ENCODE peak calls at places on chromosomes 4 and X, in seven cellular contexts. V, L, C, S, F, Q and X are unnamed samples.

GRCh38 chr4:140707325-140707724 is 48.9 kb downstream of the TBC1D9 start:
- DNase-seq in F (no peak), L (no peak), V (no peak), S (no peak), C (no peak), Q (no peak), X (no peak)

GRCh38 chrX:1481636-1482529 is 29.2 kb upstream of the ASMTL start:
- DNase-seq in C (no peak), Q (no peak), S (peak), V (peak), F (peak), L (peak), X (peak)

GRCh38 chrX:23079347-23079746 is 79.6 kb downstream of the DDX53 start:
- DNase-seq in C (no peak), F (no peak), L (no peak), V (no peak), Q (no peak), S (no peak), X (no peak)

GRCh38 chrX:42149786-42150185 is 226.4 kb upstream of the CASK start:
- DNase-seq in F (no peak), S (no peak), L (no peak), V (no peak), Q (no peak), C (no peak), X (no peak)

GRCh38 chr4:4254179-4254578 is 6.2 kb upstream of the TMEM128 start:
- DNase-seq in F (no peak), Q (no peak), S (no peak), V (no peak), C (no peak), L (no peak), X (no peak)

GRCh38 chr4:4791299-4791798 is 68.1 kb upstream of the MSX1 start:
- DNase-seq in S (peak), L (no peak), C (no peak), Q (no peak), F (peak), V (no peak), X (no peak)

GRCh38 chrX:1336331-1337143 is at the start of gene IL3RA:
- DNase-seq in V (peak), Q (no peak), C (no peak), L (peak), S (no peak), F (no peak), X (no peak)

GRCh38 chrX:38664285-38664684 is 102.9 kb downstream of the TSPAN7 start:
- DNase-seq in L (peak), C (no peak), F (peak), S (peak), Q (peak), V (no peak), X (peak)

GRCh38 chr4:141099326-141099725 is 33.9 kb downstream of the RNF150 start:
- DNase-seq in V (no peak), C (no peak), L (no peak), Q (no peak), S (no peak), F (no peak), X (no peak)

GRCh38 chr4:88527787-88528186 is 4.2 kb upstream of the PYURF start:
- DNase-seq in Q (no peak), C (no peak), S (no peak), F (no peak), L (no peak), V (no peak), X (no peak)